ENCODE peak calls at places on chromosomes 16 and 17, in five cellular contexts. O is endothelial cell of umbilical vein, Q is PC-9, X is fibroblast of lung, C is neural progenitor cell. M is an unnamed sample.
A peak's percentile ranks its signal among the peaks of the same experiment; 100 is the strongest.

GRCh38 chr17:34998205-34998604 is 17.9 kb downstream of the LIG3 start:
- DNase-seq in O (peak; percentile 78), Q (no peak), X (peak; percentile 73), C (peak; percentile 77), M (peak; percentile 38)

GRCh38 chr16:72246423-72246822 is 74.5 kb upstream of the PMFBP1 start:
- DNase-seq in O (no peak), Q (no peak), X (no peak), C (no peak), M (no peak)

GRCh38 chr16:49632111-49632797 is 223.7 kb downstream of the ZNF423 start:
- DNase-seq in O (no peak), Q (no peak), X (no peak), C (no peak), M (no peak)

GRCh38 chr17:45834471-45835396 is 9.9 kb upstream of the SPPL2C start:
- DNase-seq in O (no peak), Q (peak; percentile 52), X (no peak), C (no peak), M (no peak)

GRCh38 chr17:74325743-74326379 is at the start of gene KIF19:
- DNase-seq in O (no peak), Q (no peak), X (no peak), C (peak; percentile 85), M (no peak)

GRCh38 chr17:80501739-80502577 is 25.6 kb upstream of the NPTX1 start:
- DNase-seq in O (no peak), Q (no peak), X (no peak), C (no peak), M (no peak)

GRCh38 chr17:40072481-40073346 is 9.9 kb downstream of the THRA start:
- DNase-seq in O (no peak), Q (no peak), X (no peak), C (no peak), M (no peak)

GRCh38 chr16:57801856-57802634 is at the start of gene KIFC3:
- DNase-seq in O (peak; percentile 78), Q (peak; percentile 50), X (peak; percentile 59), C (peak; percentile 79), M (no peak)

GRCh38 chr17:39198186-39198566 is 707 bp upstream of the CACNB1 start:
- DNase-seq in O (no peak), Q (no peak), X (no peak), C (peak; percentile 47), M (no peak)

GRCh38 chr17:12053552-12053951 is 32.9 kb downstream of the MAP2K4 start:
- DNase-seq in O (no peak), Q (no peak), X (no peak), C (no peak), M (no peak)

GRCh38 chr17:41537990-41538389 is 9.9 kb upstream of the KRT19 start:
- DNase-seq in O (no peak), Q (peak; percentile 70), X (peak; percentile 45), C (no peak), M (no peak)

GRCh38 chr16:49168146-49168545 is 113.5 kb downstream of the CBLN1 start:
- DNase-seq in O (no peak), Q (no peak), X (no peak), C (no peak), M (no peak)

GRCh38 chr17:7853693-7854043 is 1.2 kb upstream of the TMEM88 start:
- DNase-seq in O (no peak), Q (no peak), X (no peak), C (peak; percentile 65), M (no peak)

GRCh38 chr17:373616-374225 is 21.1 kb upstream of the RPH3AL start:
- DNase-seq in O (no peak), Q (no peak), X (no peak), C (no peak), M (no peak)

GRCh38 chr16:5004311-5004710 is 29.4 kb downstream of the NAGPA start:
- DNase-seq in O (no peak), Q (no peak), X (no peak), C (no peak), M (no peak)

GRCh38 chr17:71118039-71118438 is 948.7 kb downstream of the KCNJ2 start:
- DNase-seq in O (no peak), Q (no peak), X (peak; percentile 18), C (peak; percentile 47), M (peak; percentile 29)

GRCh38 chr17:283911-284675 is 68.5 kb downstream of the RPH3AL start:
- DNase-seq in O (no peak), Q (peak; percentile 4), X (no peak), C (no peak), M (no peak)

GRCh38 chr16:10971560-10971961 is 27.2 kb downstream of the CLEC16A start:
- DNase-seq in O (peak; percentile 73), Q (peak; percentile 82), X (peak; percentile 97), C (peak; percentile 86), M (peak; percentile 47)

GRCh38 chr16:12092347-12092882 is 115.9 kb downstream of the SNX29 start:
- DNase-seq in O (peak; percentile 47), Q (peak; percentile 58), X (peak; percentile 90), C (no peak), M (peak; percentile 7)

GRCh38 chr17:345992-346785 is 6.4 kb downstream of the RPH3AL start:
- DNase-seq in O (no peak), Q (no peak), X (no peak), C (no peak), M (no peak)

GRCh38 chr16:5044011-5044540 is 10.3 kb upstream of the NAGPA start:
- DNase-seq in O (no peak), Q (no peak), X (no peak), C (no peak), M (no peak)

GRCh38 chr17:20991276-20992037 is 51.4 kb downstream of the USP22 start:
- DNase-seq in O (no peak), Q (no peak), X (no peak), C (no peak), M (no peak)

GRCh38 chr17:40753804-40754203 is 1.3 kb downstream of the KRT25 start:
- DNase-seq in O (no peak), Q (no peak), X (no peak), C (no peak), M (no peak)

GRCh38 chr17:63973930-63974593 is 1.3 kb upstream of the SCN4A start:
- DNase-seq in O (no peak), Q (peak; percentile 58), X (peak; percentile 11), C (no peak), M (no peak)

GRCh38 chr17:14334261-14334860 is 33.5 kb downstream of the HS3ST3B1 start:
- DNase-seq in O (no peak), Q (no peak), X (no peak), C (no peak), M (no peak)

GRCh38 chr17:80800775-80801391 is 190.8 kb upstream of the CHMP6 start:
- DNase-seq in O (no peak), Q (no peak), X (no peak), C (no peak), M (no peak)

GRCh38 chr16:57509231-57509923 is 23.1 kb upstream of the DOK4 start:
- DNase-seq in O (no peak), Q (no peak), X (no peak), C (no peak), M (no peak)

GRCh38 chr16:73113326-73113720 is 65.4 kb upstream of the ZFHX3 start:
- DNase-seq in O (no peak), Q (no peak), X (peak; percentile 61), C (no peak), M (no peak)

GRCh38 chr17:80709090-80709695 is 164.6 kb downstream of the RPTOR start:
- DNase-seq in O (no peak), Q (no peak), X (no peak), C (no peak), M (no peak)

GRCh38 chr16:13046422-13046821 is 145.0 kb downstream of the SHISA9 start:
- DNase-seq in O (no peak), Q (no peak), X (no peak), C (no peak), M (no peak)

GRCh38 chr16:62883526-62883925 is 847.3 kb upstream of the CDH8 start:
- DNase-seq in O (no peak), Q (no peak), X (no peak), C (no peak), M (no peak)

GRCh38 chr16:22670551-22670970 is 143.4 kb upstream of the HS3ST2 start:
- DNase-seq in O (no peak), Q (no peak), X (no peak), C (peak; percentile 77), M (peak; percentile 65)

GRCh38 chr16:84976644-84977400 is 34.5 kb downstream of the ZDHHC7 start:
- DNase-seq in O (peak; percentile 74), Q (no peak), X (no peak), C (no peak), M (no peak)

DNA sequence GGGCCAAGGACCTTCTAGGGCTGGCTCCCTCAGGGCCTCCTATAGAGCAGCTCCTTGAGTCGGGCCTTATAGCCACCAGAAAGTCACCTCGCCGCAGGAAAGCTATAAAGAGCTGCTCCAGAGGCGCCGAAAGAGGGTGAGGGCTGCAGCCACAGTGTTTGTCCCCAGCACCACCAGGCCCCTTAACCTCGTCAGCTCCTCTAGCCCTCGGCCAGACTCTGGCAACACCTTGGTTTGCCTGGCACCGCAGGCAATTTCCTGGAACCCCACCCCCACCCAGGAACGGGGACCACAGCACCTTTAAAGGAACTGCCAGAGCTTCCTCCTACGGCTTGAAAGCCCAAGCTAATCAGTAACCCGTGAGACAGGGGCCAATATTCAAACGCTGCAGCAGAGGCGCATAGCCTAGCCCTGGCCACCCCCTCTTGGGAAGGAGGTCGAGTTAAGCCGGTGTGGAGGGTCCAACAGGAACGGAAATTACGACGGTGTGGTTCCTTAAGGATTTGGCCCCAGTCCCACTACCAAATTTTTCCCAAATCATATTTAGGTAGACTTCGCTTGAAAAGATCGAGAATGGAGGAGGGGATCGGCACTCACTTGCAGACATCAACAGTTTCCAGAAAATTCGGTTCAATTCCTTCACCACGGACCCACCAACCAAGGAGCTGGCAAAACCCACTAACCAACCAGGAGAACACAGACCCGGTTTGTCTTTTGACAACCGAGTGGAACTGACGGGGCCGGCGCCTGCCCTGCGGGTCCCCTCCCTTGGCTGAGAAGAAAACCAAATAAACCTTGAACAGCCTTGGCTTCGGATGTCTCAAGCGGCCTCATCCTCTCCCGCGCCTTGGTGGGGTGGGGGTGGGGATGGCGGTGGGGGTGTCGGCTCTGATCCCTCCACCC is 3.0 kb downstream of the HOXB6 start:
- DNase-seq in O (no peak), Q (no peak), X (no peak), C (no peak), M (no peak)
- TF ChIP-seq EZH2 in O (no peak), Q (no peak), X (no peak), C (peak; percentile 97), M (no peak)

GRCh38 chr16:66844342-66845079 is at the start of gene CA7:
- DNase-seq in O (no peak), Q (no peak), X (no peak), C (peak; percentile 34), M (no peak)
- TF ChIP-seq EZH2 in O (peak; percentile 93), Q (no peak), X (peak; percentile 87), C (peak; percentile 95), M (no peak)

DNA sequence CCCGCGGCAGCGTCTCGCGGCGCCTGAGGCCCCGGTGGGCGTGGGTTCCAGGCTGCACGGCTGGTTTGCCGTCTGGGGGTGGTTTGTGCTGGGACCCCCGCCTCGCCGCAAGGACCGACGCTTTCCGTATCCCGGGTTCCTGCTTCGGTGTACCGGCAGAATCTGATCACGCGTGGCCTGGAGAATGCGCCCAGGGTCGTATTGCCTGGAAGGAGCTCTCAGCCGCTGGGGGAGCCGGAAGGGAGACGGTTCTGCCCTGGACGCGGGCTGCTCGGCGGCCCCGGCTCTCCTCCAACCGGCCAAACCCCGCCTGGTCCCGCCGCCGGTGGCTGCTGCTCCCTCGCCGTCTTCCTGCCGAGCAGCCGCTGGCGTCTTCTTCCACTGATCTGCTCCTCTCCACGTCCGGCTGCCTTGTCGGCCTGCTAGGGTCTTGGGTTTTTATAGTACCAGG is 39.8 kb downstream of the ZNF778 start:
- DNase-seq in O (peak; percentile 11), Q (no peak), X (no peak), C (peak; percentile 44), M (no peak)
- TF ChIP-seq EZH2 in O (no peak), Q (no peak), X (no peak), C (no peak), M (no peak)

GRCh38 chr17:76264755-76265623 is at the start of gene UBALD2:
- DNase-seq in O (peak; percentile 100), Q (peak; percentile 97), X (peak; percentile 100), C (peak; percentile 98), M (peak; percentile 99)
- TF ChIP-seq EZH2 in O (peak; percentile 92), Q (no peak), X (no peak), C (no peak), M (no peak)